ENCODE peak calls at places on chromosomes 5 and 9, in ten cellular contexts. G, R, Z, W, C, I, D, K, X and F are unnamed samples.

GRCh38 chr9:128370367-128370751 is 815 bp upstream of the URM1 start:
- DNase-seq in C (no peak), W (no peak), I (no peak), X (no peak), Z (no peak), K (no peak), D (no peak), G (no peak), R (no peak), F (no peak)

GRCh38 chr9:97853844-97854695 is 1.0 kb downstream of the FOXE1 start:
- DNase-seq in W (peak), G (no peak), I (no peak), K (peak), D (no peak), R (no peak), X (peak), C (peak), Z (peak), F (no peak)

GRCh38 chr9:130337784-130338380 is 72.3 kb downstream of the HMCN2 start:
- DNase-seq in I (no peak), R (no peak), K (no peak), C (no peak), D (no peak), G (no peak), W (no peak), X (no peak), Z (no peak), F (no peak)

GRCh38 chr5:86689103-86689729 is 71.5 kb downstream of the COX7C start:
- DNase-seq in I (no peak), R (no peak), W (no peak), G (no peak), K (no peak), D (no peak), Z (no peak), C (no peak), X (no peak), F (no peak)

GRCh38 chr5:91049800-91050199 is 333.3 kb downstream of the ARRDC3 start:
- DNase-seq in W (no peak), I (peak), D (no peak), G (no peak), Z (no peak), R (no peak), C (no peak), K (no peak), X (no peak), F (no peak)

GRCh38 chr9:123169926-123170325 is 98.5 kb downstream of the STRBP start:
- DNase-seq in G (no peak), X (no peak), R (peak), C (no peak), W (peak), Z (no peak), K (no peak), I (no peak), D (no peak), F (no peak)

GRCh38 chr9:129080312-129080607 is 651 bp upstream of the DOLPP1 start:
- DNase-seq in Z (no peak), W (no peak), K (no peak), I (no peak), C (no peak), D (no peak), G (no peak), X (no peak), R (no peak), F (no peak)

GRCh38 chr9:106287108-106287631 is 575.8 kb upstream of the ZNF462 start:
- DNase-seq in D (no peak), Z (no peak), W (no peak), R (no peak), X (no peak), K (no peak), G (no peak), I (peak), C (no peak), F (no peak)

GRCh38 chr9:138069731-138070456 is 192.3 kb downstream of the CACNA1B start:
- DNase-seq in K (no peak), R (no peak), D (no peak), I (no peak), W (no peak), X (no peak), Z (no peak), G (peak), C (no peak), F (no peak)

GRCh38 chr5:172403191-172403794 is 51.0 kb downstream of the SH3PXD2B start:
- DNase-seq in Z (peak), G (peak), X (no peak), C (no peak), R (no peak), W (no peak), I (peak), K (no peak), D (peak), F (no peak)

GRCh38 chr5:93594591-93595419 is 11.8 kb downstream of the NR2F1 start:
- DNase-seq in D (no peak), X (no peak), K (no peak), G (no peak), Z (peak), C (no peak), R (no peak), I (no peak), W (no peak), F (no peak)

GRCh38 chr5:65753189-65753588 is 31.2 kb downstream of the NLN start:
- DNase-seq in I (peak), Z (no peak), W (no peak), D (no peak), R (no peak), X (no peak), G (no peak), K (no peak), C (no peak), F (no peak)

GRCh38 chr5:8908055-8908683 is 637.7 kb downstream of the SEMA5A start:
- DNase-seq in R (peak), D (no peak), K (peak), C (no peak), X (no peak), I (peak), Z (peak), W (peak), G (no peak), F (no peak)

GRCh38 chr5:172830876-172831662 is 3.0 kb upstream of the ERGIC1 start:
- DNase-seq in G (peak), W (no peak), D (no peak), I (no peak), X (no peak), R (no peak), C (no peak), Z (no peak), K (no peak), F (no peak)

GRCh38 chr9:83219924-83220438 is 157.0 kb upstream of the RASEF start:
- DNase-seq in G (no peak), X (no peak), Z (no peak), I (no peak), W (no peak), D (no peak), K (no peak), R (no peak), C (no peak), F (no peak)

GRCh38 chr5:123754167-123754840 is 242.3 kb downstream of the CSNK1G3 start:
- DNase-seq in K (peak), Z (no peak), I (no peak), X (no peak), R (no peak), D (no peak), W (no peak), G (no peak), C (no peak), F (no peak)

GRCh38 chr5:6708814-6709213 is 4.4 kb upstream of the TENT4A start:
- DNase-seq in I (no peak), W (no peak), G (no peak), C (no peak), D (no peak), R (no peak), X (no peak), K (no peak), Z (no peak), F (no peak)

GRCh38 chr5:97009212-97009898 is 73.5 kb downstream of the LNPEP start:
- DNase-seq in Z (no peak), D (no peak), K (no peak), C (no peak), W (peak), I (no peak), G (no peak), R (peak), X (no peak), F (no peak)

GRCh38 chr5:158899201-158899600 is 200.5 kb downstream of the EBF1 start:
- DNase-seq in D (no peak), G (no peak), R (no peak), I (no peak), K (no peak), W (no peak), C (no peak), Z (no peak), X (no peak), F (no peak)

GRCh38 chr9:85043248-85043647 is 373.7 kb downstream of the NTRK2 start:
- DNase-seq in R (no peak), Z (no peak), W (no peak), K (no peak), I (no peak), G (no peak), C (no peak), X (no peak), D (no peak), F (no peak)

GRCh38 chr9:21710792-21711191 is 91.6 kb upstream of the MTAP start:
- DNase-seq in I (no peak), K (no peak), W (no peak), C (no peak), G (no peak), Z (no peak), X (no peak), D (no peak), R (no peak), F (no peak)

GRCh38 chr9:34124103-34124502 is 2.4 kb downstream of the DCAF12 start:
- DNase-seq in X (no peak), C (no peak), G (no peak), I (no peak), K (no peak), R (no peak), W (no peak), Z (no peak), D (no peak), F (no peak)

GRCh38 chr5:111169269-111169668 is 54.9 kb upstream of the CAMK4 start:
- DNase-seq in R (no peak), Z (no peak), I (no peak), C (no peak), W (no peak), K (no peak), D (no peak), X (no peak), G (no peak), F (no peak)

GRCh38 chr9:125700791-125701190 is 6.2 kb downstream of the MAPKAP1 start:
- DNase-seq in C (no peak), G (no peak), D (no peak), Z (peak), W (peak), K (no peak), X (no peak), I (no peak), R (peak), F (no peak)

GRCh38 chr9:96612105-96612965 is 7.3 kb downstream of the CDC14B start:
- DNase-seq in R (no peak), X (no peak), K (peak), C (no peak), G (peak), W (no peak), I (peak), D (peak), Z (no peak), F (peak)

GRCh38 chr9:76665458-76665857 is 98.8 kb upstream of the PCA3 start:
- DNase-seq in D (no peak), Z (no peak), C (no peak), I (no peak), R (no peak), X (no peak), G (no peak), W (no peak), K (no peak), F (no peak)

GRCh38 chr9:17075758-17076485 is 58.9 kb upstream of the CNTLN start:
- DNase-seq in I (no peak), W (no peak), R (no peak), C (no peak), G (no peak), K (no peak), X (no peak), D (no peak), Z (no peak), F (no peak)

GRCh38 chr5:16081376-16081775 is 98.2 kb downstream of the MARCHF11 start:
- DNase-seq in Z (no peak), X (no peak), W (no peak), I (no peak), K (no peak), G (no peak), D (no peak), C (no peak), R (no peak), F (no peak)

GRCh38 chr5:99033014-99033931 is 104.5 kb upstream of the CHD1 start:
- DNase-seq in Z (no peak), D (no peak), K (no peak), C (no peak), X (no peak), G (no peak), I (no peak), W (no peak), R (no peak), F (no peak)

GRCh38 chr5:15904894-15905805 is 274.4 kb downstream of the MARCHF11 start:
- DNase-seq in X (no peak), W (no peak), G (no peak), I (no peak), D (no peak), C (no peak), K (no peak), R (no peak), Z (no peak), F (no peak)

GRCh38 chr5:176388341-176389113 is at the start of the genes HIGD2A and NOP16:
- DNase-seq in W (peak), Z (peak), G (peak), C (peak), I (peak), D (peak), K (peak), X (peak), R (peak), F (peak)